ENCODE peak calls at places on chromosomes 3 and 15, in nine cellular contexts. U, O, Y, V, P, D, R, J and Z are unnamed samples.

GRCh38 chr15:89052474-89052873 is 35.8 kb upstream of the ABHD2 start:
- DNase-seq in U (no peak), O (no peak), Y (no peak), V (no peak), P (peak; percentile 58), D (no peak), R (no peak), J (peak; percentile 91), Z (no peak)

GRCh38 chr15:63263519-63263918 is 13.9 kb upstream of the APH1B start:
- DNase-seq in U (no peak), O (no peak), Y (no peak), V (no peak), P (no peak), D (no peak), R (no peak), J (no peak), Z (no peak)

GRCh38 chr3:160956785-160957184 is 148.4 kb downstream of the B3GALNT1 start:
- DNase-seq in U (no peak), O (no peak), Y (no peak), V (no peak), P (no peak), D (no peak), R (no peak), J (peak; percentile 31), Z (no peak)

GRCh38 chr3:115615451-115615850 is 7.9 kb upstream of the GAP43 start:
- DNase-seq in U (no peak), O (no peak), Y (no peak), V (no peak), P (no peak), D (no peak), R (no peak), J (no peak), Z (no peak)

GRCh38 chr3:17175187-17175839 is 290.6 kb downstream of the PLCL2 start:
- DNase-seq in U (no peak), O (no peak), Y (no peak), V (no peak), P (no peak), D (no peak), R (no peak), J (peak; percentile 61), Z (no peak)

GRCh38 chr3:134625885-134626741 is 24.7 kb downstream of the KY start:
- DNase-seq in U (no peak), O (no peak), Y (no peak), V (no peak), P (no peak), D (no peak), R (peak; percentile 15), J (no peak), Z (no peak)

GRCh38 chr3:161484226-161484625 is 12.4 kb upstream of the OTOL1 start:
- DNase-seq in U (no peak), O (no peak), Y (no peak), V (no peak), P (no peak), D (no peak), R (no peak), J (no peak), Z (no peak)

GRCh38 chr3:18657858-18658820 is 233.0 kb upstream of the SATB1 start:
- DNase-seq in U (no peak), O (no peak), Y (no peak), V (no peak), P (no peak), D (no peak), R (no peak), J (no peak), Z (no peak)

GRCh38 chr3:78161736-78162135 is 1121.8 kb downstream of the ROBO2 start:
- DNase-seq in U (no peak), O (no peak), Y (no peak), V (no peak), P (no peak), D (no peak), R (no peak), J (no peak), Z (no peak)

GRCh38 chr3:45553469-45553974 is 41.0 kb upstream of the LIMD1 start:
- DNase-seq in U (no peak), O (no peak), Y (peak; percentile 61), V (peak; percentile 87), P (no peak), D (peak; percentile 63), R (peak; percentile 49), J (peak; percentile 49), Z (peak; percentile 67)

GRCh38 chr3:151581046-151581445 is 120.2 kb upstream of the IGSF10 start:
- DNase-seq in U (no peak), O (no peak), Y (no peak), V (no peak), P (no peak), D (no peak), R (no peak), J (no peak), Z (no peak)
- H3K27ac ChIP-seq in U (no peak overlapping the region), O (no peak overlapping the region), Y (no peak overlapping the region), V (no peak overlapping the region), P (no peak overlapping the region), D (peak overlapping the region; percentile 57), R (no peak overlapping the region), J (peak overlapping the region; percentile 7), Z (no peak overlapping the region)

DNA sequence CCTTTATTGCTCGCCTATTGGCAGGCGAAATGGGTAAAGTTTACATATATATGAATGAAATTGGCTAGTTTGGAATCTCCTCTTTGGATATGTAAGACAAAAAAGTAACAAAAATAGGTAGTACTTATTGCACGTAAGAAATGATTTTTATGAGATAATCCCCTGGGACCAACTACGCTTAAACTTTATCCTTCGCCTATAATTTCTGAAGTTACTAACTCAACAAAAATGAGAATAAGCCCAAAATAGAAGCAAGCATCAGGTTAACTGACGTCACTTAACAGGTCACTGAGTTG is 438 bp upstream of the SLC49A4 start:
- DNase-seq in U (peak; percentile 20), O (no peak), Y (no peak), V (no peak), P (no peak), D (no peak), R (no peak), J (no peak), Z (no peak)
- H3K4me1 ChIP-seq in U (peaks cover 13% of the 10 kb centered on the region), O (peaks cover 51% of the 10 kb centered on the region), Y (peaks cover 31% of the 10 kb centered on the region), V (peaks cover 31% of the 10 kb centered on the region), P (peaks cover 5% of the 10 kb centered on the region), D (no peaks in the 10 kb centered on the region), R (peaks cover 45% of the 10 kb centered on the region), J (peaks cover 4% of the 10 kb centered on the region), Z (peaks cover 8% of the 10 kb centered on the region)

GRCh38 chr3:123790254-123791072 is 93.7 kb downstream of the MYLK start:
- DNase-seq in U (no peak), O (no peak), Y (no peak), V (no peak), P (peak; percentile 55), D (no peak), R (no peak), J (peak; percentile 74), Z (no peak)

GRCh38 chr3:123791073-123791370 is 93.1 kb downstream of the MYLK start:
- DNase-seq in U (no peak), O (no peak), Y (no peak), V (no peak), P (no peak), D (no peak), R (no peak), J (no peak), Z (no peak)

GRCh38 chr3:123791417-123791816 is 92.7 kb downstream of the MYLK start:
- DNase-seq in U (no peak), O (no peak), Y (no peak), V (no peak), P (peak; percentile 39), D (no peak), R (no peak), J (peak; percentile 79), Z (no peak)

GRCh38 chr3:123792473-123793201 is 91.5 kb downstream of the MYLK start:
- DNase-seq in U (no peak), O (no peak), Y (no peak), V (no peak), P (peak; percentile 42), D (no peak), R (no peak), J (peak; percentile 76), Z (no peak)

GRCh38 chr3:123791898-123792297 is 92.2 kb downstream of the MYLK start:
- DNase-seq in U (no peak), O (no peak), Y (no peak), V (no peak), P (peak; percentile 63), D (no peak), R (no peak), J (peak; percentile 59), Z (no peak)
- H3K27ac ChIP-seq in U (no peak overlapping the region), O (no peak overlapping the region), Y (peak overlapping the region; percentile 63), V (no peak overlapping the region), P (no peak overlapping the region), D (peak overlapping the region; percentile 98), R (no peak overlapping the region), J (peak overlapping the region; percentile 51), Z (no peak overlapping the region)

DNA sequence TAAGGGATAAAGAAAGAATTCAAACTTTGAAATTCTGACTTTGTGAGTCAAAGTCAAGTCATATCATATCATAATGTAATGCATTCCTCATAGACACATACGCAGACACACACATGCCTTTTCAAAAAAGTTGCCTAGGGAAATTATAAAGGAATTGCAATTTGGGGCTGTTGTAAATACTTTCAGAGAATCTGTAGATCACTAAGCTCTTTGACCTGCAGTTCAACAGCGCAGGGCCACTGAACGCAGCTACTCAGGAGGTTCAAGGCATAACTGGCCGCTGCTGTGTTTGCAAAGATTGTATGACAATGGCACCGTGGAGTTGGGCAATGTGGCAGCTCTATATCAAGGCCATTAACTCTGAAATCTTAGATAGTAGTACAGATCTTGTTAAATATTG is 188.4 kb upstream of the THRB start:
- DNase-seq in U (no peak), O (no peak), Y (no peak), V (no peak), P (no peak), D (no peak), R (no peak), J (peak; percentile 41), Z (peak; percentile 43)
- H3K4me1 ChIP-seq in U (no peaks in the 10 kb centered on the region), O (no peaks in the 10 kb centered on the region), Y (peaks cover 5% of the 10 kb centered on the region), V (peaks cover 12% of the 10 kb centered on the region), P (peaks cover 22% of the 10 kb centered on the region), D (no peaks in the 10 kb centered on the region), R (peaks cover 26% of the 10 kb centered on the region), J (peaks cover 11% of the 10 kb centered on the region), Z (peaks cover 8% of the 10 kb centered on the region)

GRCh38 chr3:66610548-66610909 is 109.7 kb upstream of the LRIG1 start:
- DNase-seq in U (no peak), O (no peak), Y (no peak), V (no peak), P (no peak), D (no peak), R (no peak), J (no peak), Z (no peak)

GRCh38 chr3:66606126-66606525 is 105.3 kb upstream of the LRIG1 start:
- DNase-seq in U (no peak), O (no peak), Y (no peak), V (no peak), P (no peak), D (no peak), R (no peak), J (no peak), Z (no peak)

GRCh38 chr3:66604476-66604875 is 103.7 kb upstream of the LRIG1 start:
- DNase-seq in U (no peak), O (no peak), Y (no peak), V (no peak), P (no peak), D (no peak), R (no peak), J (no peak), Z (no peak)

GRCh38 chr3:66606868-66607267 is 106.0 kb upstream of the LRIG1 start:
- DNase-seq in U (no peak), O (no peak), Y (no peak), V (no peak), P (no peak), D (no peak), R (no peak), J (no peak), Z (no peak)

GRCh38 chr3:66609660-66610547 is 109.1 kb upstream of the LRIG1 start:
- DNase-seq in U (no peak), O (no peak), Y (no peak), V (no peak), P (no peak), D (peak; percentile 10), R (no peak), J (no peak), Z (no peak)
- H3K27ac ChIP-seq in U (no peak overlapping the region), O (no peak overlapping the region), Y (no peak overlapping the region), V (no peak overlapping the region), P (no peak overlapping the region), D (peak overlapping the region; percentile 48), R (no peak overlapping the region), J (peak overlapping the region; percentile 93), Z (no peak overlapping the region)